ENCODE peak calls at places on chromosomes 5 and 9, in five cellular contexts. E, H, N, X and O are unnamed samples.

GRCh38 chr9:117340422-117340821 is 74.4 kb downstream of the ASTN2 start:
- DNase-seq in E (no peak), X (no peak), N (no peak), H (no peak), O (no peak)

GRCh38 chr5:96254980-96255681 is 177.9 kb downstream of the PCSK1 start:
- DNase-seq in E (no peak), X (peak), H (no peak), N (peak), O (peak)

GRCh38 chr5:173534664-173535063 is 81.8 kb downstream of the BOD1 start:
- DNase-seq in N (no peak), X (no peak), H (no peak), E (no peak), O (no peak)

GRCh38 chr5:81717221-81717620 is 33.7 kb downstream of the SSBP2 start:
- DNase-seq in H (no peak), E (no peak), X (peak), N (peak), O (no peak)

GRCh38 chr5:73728493-73729273 is 102.7 kb downstream of the ARHGEF28 start:
- DNase-seq in E (no peak), N (no peak), X (no peak), H (no peak), O (no peak)

GRCh38 chr5:66689522-66690220 is 93.5 kb downstream of the MAST4 start:
- DNase-seq in X (no peak), E (no peak), N (no peak), H (no peak), O (no peak)

GRCh38 chr9:78326564-78326963 is 29.6 kb downstream of the PSAT1 start:
- DNase-seq in E (no peak), X (no peak), H (no peak), N (no peak), O (no peak)

GRCh38 chr5:593511-593910 is 18.6 kb upstream of the CEP72 start:
- DNase-seq in E (no peak), X (no peak), H (no peak), N (no peak), O (no peak)

GRCh38 chr9:94031380-94031779 is 52.9 kb upstream of the PTPDC1 start:
- DNase-seq in H (no peak), N (peak), E (no peak), X (no peak), O (no peak)

GRCh38 chr5:88889165-88890069 is 6.4 kb upstream of the MEF2C start:
- DNase-seq in E (no peak), H (no peak), N (no peak), X (peak), O (no peak)

GRCh38 chr9:15837079-15837679 is 284.3 kb downstream of the CCDC171 start:
- DNase-seq in H (no peak), E (no peak), N (peak), X (peak), O (peak)

GRCh38 chr9:127950513-127951210 is 13.0 kb upstream of the DPM2 start:
- DNase-seq in N (no peak), E (no peak), X (no peak), H (no peak), O (no peak)

GRCh38 chr9:73154271-73154670 is 2.6 kb downstream of the ANXA1 start:
- DNase-seq in E (no peak), X (no peak), H (no peak), N (no peak), O (no peak)

GRCh38 chr9:136303825-136304416 is at the start of gene CCDC187:
- DNase-seq in E (no peak), X (no peak), N (no peak), H (no peak), O (no peak)

GRCh38 chr9:74277532-74277931 is 219.6 kb upstream of the RORB start:
- DNase-seq in X (no peak), N (no peak), H (no peak), E (no peak), O (no peak)

GRCh38 chr9:16152276-16153065 is 599.6 kb downstream of the CCDC171 start:
- DNase-seq in H (no peak), E (no peak), N (no peak), X (no peak), O (no peak)